ENCODE peak calls at places on chromosome 11, in seven cellular contexts. L is H1, V is IMR-90, G is neuronal stem cell, P is mesenchymal stem cell, T is mesendoderm, B is H9. S is an unnamed sample.

GRCh38 chr11:100484948-100485347 is 202.1 kb upstream of the ARHGAP42 start:
- DNase-seq in L (no peak), V (no peak), G (no peak), P (no peak), T (no peak), B (no peak), S (no peak)

GRCh38 chr11:87280143-87280542 is 242.4 kb downstream of the TMEM135 start:
- DNase-seq in L (no peak), V (no peak), G (no peak), P (no peak), T (no peak), B (no peak), S (no peak)

GRCh38 chr11:76148941-76149613 is 57.2 kb downstream of the WNT11 start:
- DNase-seq in L (no peak), V (no peak), G (no peak), P (no peak), T (no peak), B (no peak), S (no peak)

GRCh38 chr11:83124631-83125424 is 32.1 kb upstream of the PCF11 start:
- DNase-seq in L (no peak), V (no peak), G (no peak), P (no peak), T (no peak), B (no peak), S (no peak)

GRCh38 chr11:121517996-121518395 is 65.2 kb upstream of the SORL1-AS1 start:
- DNase-seq in L (no peak), V (no peak), G (no peak), P (no peak), T (no peak), B (no peak), S (no peak)

GRCh38 chr11:637593-638507 is 781 bp downstream of the DRD4 start:
- DNase-seq in L (no peak), V (no peak), G (peak), P (peak), T (no peak), B (no peak), S (no peak)

GRCh38 chr11:57597971-57598830 is 716 bp downstream of the SERPING1 start:
- DNase-seq in L (peak), V (peak), G (peak), P (peak), T (peak), B (peak), S (peak)

GRCh38 chr11:129950319-129951034 is 52.2 kb downstream of the PRDM10 start:
- DNase-seq in L (no peak), V (peak), G (no peak), P (peak), T (no peak), B (no peak), S (no peak)

GRCh38 chr11:19232910-19233503 is 7.7 kb downstream of the E2F8 start:
- DNase-seq in L (no peak), V (peak), G (no peak), P (peak), T (peak), B (no peak), S (peak)

GRCh38 chr11:11045156-11045670 is 187.4 kb upstream of the ZBED5 start:
- DNase-seq in L (no peak), V (no peak), G (no peak), P (no peak), T (no peak), B (no peak), S (no peak)

GRCh38 chr11:119468511-119468910 is 45.5 kb upstream of the THY1 start:
- DNase-seq in L (no peak), V (no peak), G (no peak), P (no peak), T (no peak), B (no peak), S (no peak)

GRCh38 chr11:36130401-36130800 is 158.8 kb downstream of the COMMD9 start:
- DNase-seq in L (no peak), V (peak), G (no peak), P (no peak), T (no peak), B (no peak), S (no peak)

GRCh38 chr11:40425168-40425567 is 1034.3 kb downstream of the LRRC4C start:
- DNase-seq in L (no peak), V (no peak), G (no peak), P (no peak), T (no peak), B (no peak), S (no peak)

GRCh38 chr11:88102595-88102929 is 72.7 kb downstream of the RAB38 start:
- DNase-seq in L (no peak), V (no peak), G (no peak), P (no peak), T (no peak), B (no peak), S (no peak)

GRCh38 chr11:12893787-12894672 is 115.1 kb upstream of the RASSF10 start:
- DNase-seq in L (no peak), V (peak), G (peak), P (peak), T (peak), B (peak), S (peak)

GRCh38 chr11:48012051-48012391 is 31.7 kb downstream of the PTPRJ start:
- DNase-seq in L (no peak), V (no peak), G (no peak), P (no peak), T (no peak), B (no peak), S (no peak)

GRCh38 chr11:17413414-17414316 is 25.2 kb upstream of the KCNJ11 start:
- DNase-seq in L (no peak), V (no peak), G (no peak), P (no peak), T (no peak), B (no peak), S (no peak)

GRCh38 chr11:17410606-17411379 is 22.3 kb upstream of the KCNJ11 start:
- DNase-seq in L (no peak), V (no peak), G (no peak), P (no peak), T (no peak), B (no peak), S (no peak)

GRCh38 chr11:17411418-17411817 is 23.0 kb upstream of the KCNJ11 start:
- DNase-seq in L (no peak), V (no peak), G (no peak), P (no peak), T (no peak), B (no peak), S (no peak)

GRCh38 chr11:17414317-17414737 is 25.9 kb upstream of the KCNJ11 start:
- DNase-seq in L (no peak), V (no peak), G (no peak), P (no peak), T (no peak), B (no peak), S (no peak)

GRCh38 chr11:17412488-17413180 is 24.2 kb upstream of the KCNJ11 start:
- DNase-seq in L (no peak), V (no peak), G (peak), P (no peak), T (peak), B (no peak), S (no peak)
- H4K8ac ChIP-seq in L (no peak), V (no peak), G (no peak), P (no peak), T (no peak), B (no peak), S (no peak)

DNA sequence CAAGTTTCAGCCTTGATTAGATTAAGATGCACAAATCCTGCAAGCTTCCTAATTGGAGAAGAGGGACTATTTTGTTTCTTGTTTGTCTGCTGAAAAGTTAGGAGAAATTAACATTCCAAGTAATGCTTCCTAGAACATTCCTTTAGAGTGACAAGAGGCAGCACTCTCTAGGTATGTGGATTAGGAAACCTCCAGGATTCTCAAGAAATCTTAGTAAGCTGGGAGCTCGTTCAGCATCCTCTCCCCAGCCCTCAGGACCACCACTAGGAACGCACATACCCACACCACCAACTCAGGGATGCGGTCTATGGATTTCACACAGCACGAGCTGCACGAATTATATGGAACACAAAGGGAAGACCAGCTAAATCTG is 52.9 kb downstream of the NCAPD3 start:
- DNase-seq in L (no peak), V (peak), G (no peak), P (peak), T (peak), B (no peak), S (peak)
- H4K8ac ChIP-seq in L (no peak), V (no peak), G (no peak), P (no peak), T (no peak), B (no peak), S (no peak)

GRCh38 chr11:7019500-7020182 is 505 bp downstream of the ZNF214 start:
- DNase-seq in L (no peak), V (peak), G (no peak), P (no peak), T (peak), B (peak), S (no peak)
- H4K8ac ChIP-seq in L (peak), V (peak), G (no peak), P (peak), T (peak), B (no peak), S (peak)

GRCh38 chr11:13929551-13929950 is 33.0 kb upstream of the SPON1 start:
- DNase-seq in L (no peak), V (no peak), G (no peak), P (peak), T (no peak), B (no peak), S (no peak)
- H4K8ac ChIP-seq in L (no peak), V (no peak), G (no peak), P (peak), T (no peak), B (no peak), S (no peak)

DNA sequence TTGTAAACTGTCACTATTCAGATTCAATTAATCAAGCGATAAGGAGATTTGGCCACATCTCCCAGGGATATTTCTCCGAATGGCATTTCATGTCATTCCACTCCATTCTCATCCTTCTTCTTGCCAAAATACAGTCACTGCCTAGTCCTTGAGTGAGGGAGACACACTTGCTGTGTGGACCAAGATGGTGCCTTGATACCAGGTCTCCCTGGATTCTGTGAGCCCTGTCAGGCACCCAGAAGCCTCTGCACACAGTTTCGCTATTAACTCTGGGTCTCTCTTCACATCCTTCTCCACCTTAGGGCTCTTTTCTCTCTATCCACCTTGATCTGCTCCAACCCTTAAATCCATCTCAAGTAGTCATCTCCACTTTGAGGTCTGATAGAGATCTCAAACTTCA is 119.9 kb upstream of the LMO1 start:
- DNase-seq in L (no peak), V (no peak), G (no peak), P (no peak), T (no peak), B (no peak), S (no peak)
- H4K8ac ChIP-seq in L (no peak), V (no peak), G (no peak), P (no peak), T (no peak), B (no peak), S (no peak)

GRCh38 chr11:84236436-84236835 is 950.3 kb upstream of the CCDC90B start:
- DNase-seq in L (no peak), V (no peak), G (no peak), P (no peak), T (no peak), B (no peak), S (no peak)
- H4K8ac ChIP-seq in L (no peak), V (no peak), G (no peak), P (no peak), T (peak), B (no peak), S (no peak)

GRCh38 chr11:15816270-15816871 is 540.0 kb downstream of the SOX6 start:
- DNase-seq in L (no peak), V (peak), G (no peak), P (peak), T (peak), B (no peak), S (peak)

GRCh38 chr11:15818132-15818842 is 538.1 kb downstream of the SOX6 start:
- DNase-seq in L (no peak), V (no peak), G (no peak), P (no peak), T (no peak), B (no peak), S (no peak)

GRCh38 chr11:15821471-15821870 is 534.9 kb downstream of the SOX6 start:
- DNase-seq in L (no peak), V (peak), G (no peak), P (peak), T (no peak), B (no peak), S (no peak)

GRCh38 chr11:15816996-15817395 is 539.4 kb downstream of the SOX6 start:
- DNase-seq in L (no peak), V (peak), G (no peak), P (no peak), T (no peak), B (no peak), S (peak)

GRCh38 chr11:15819679-15820286 is 536.6 kb downstream of the SOX6 start:
- DNase-seq in L (peak), V (peak), G (no peak), P (peak), T (peak), B (peak), S (peak)
- H4K8ac ChIP-seq in L (no peak), V (no peak), G (no peak), P (peak), T (no peak), B (no peak), S (no peak)

S was measured in trophoblast cell.